ENCODE peak calls at places on chromosomes 1 and 21, in four cellular contexts. J is HepG2, X is SK-N-SH, C is GM12878. H is an unnamed sample.

GRCh38 chr21:26188422-26188821 is 17.9 kb upstream of the APP start:
- DNase-seq in X (no peak), C (no peak), J (no peak), H (no peak)

GRCh38 chr1:179146916-179147315 is 65.0 kb downstream of the TOR3A start:
- DNase-seq in X (no peak), C (no peak), J (no peak), H (no peak)

GRCh38 chr1:72623299-72623708 is 341.0 kb upstream of the NEGR1 start:
- DNase-seq in C (peak; percentile 3), J (peak; percentile 20), X (peak; percentile 30), H (peak; percentile 50)

GRCh38 chr1:32144033-32144432 is 35.4 kb upstream of the TXLNA start:
- DNase-seq in C (no peak), J (no peak), X (no peak), H (no peak)

GRCh38 chr1:17243274-17243673 is 5.6 kb upstream of the PADI3 start:
- DNase-seq in X (no peak), C (no peak), J (no peak), H (no peak)

GRCh38 chr21:21232320-21232719 is 234.1 kb downstream of the NCAM2 start:
- DNase-seq in J (no peak), X (peak; percentile 10), C (no peak), H (no peak)

GRCh38 chr1:183996396-183996795 is 41.1 kb downstream of the COLGALT2 start:
- DNase-seq in C (no peak), X (no peak), J (peak; percentile 88), H (no peak)

GRCh38 chr1:15950763-15951295 is 25.1 kb downstream of the ZBTB17 start:
- DNase-seq in C (no peak), X (no peak), J (no peak), H (no peak)

GRCh38 chr1:90835172-90835660 is 118.1 kb upstream of the BARHL2 start:
- DNase-seq in C (no peak), J (no peak), X (no peak), H (peak; percentile 71)

GRCh38 chr1:115175596-115175995 is 86.3 kb upstream of the TSPAN2 start:
- DNase-seq in C (no peak), J (no peak), X (no peak), H (no peak)

GRCh38 chr1:17886838-17887441 is 131.8 kb downstream of the ACTL8 start:
- DNase-seq in X (no peak), C (no peak), J (no peak), H (no peak)

GRCh38 chr1:213724640-213725536 is 262.9 kb upstream of the PROX1 start:
- DNase-seq in X (no peak), J (peak; percentile 31), C (no peak), H (no peak)

GRCh38 chr1:77632216-77632615 is 50.2 kb downstream of the ZZZ3 start:
- DNase-seq in J (no peak), C (no peak), X (no peak), H (no peak)

GRCh38 chr1:77489910-77490309 is 192.5 kb downstream of the ZZZ3 start:
- DNase-seq in J (no peak), C (no peak), X (no peak), H (no peak)

GRCh38 chr1:167627865-167628641 is 2.0 kb upstream of the RCSD1 start:
- DNase-seq in X (no peak), C (peak; percentile 89), J (peak; percentile 48), H (no peak)

GRCh38 chr1:59427155-59427554 is 130.3 kb downstream of the FGGY start:
- DNase-seq in J (no peak), X (no peak), C (no peak), H (no peak)

GRCh38 chr1:223713546-223714420 is 1.4 kb downstream of the CAPN2 start:
- DNase-seq in X (no peak), J (no peak), C (no peak), H (no peak)

GRCh38 chr21:32393677-32394001 is 827 bp upstream of the URB1 start:
- DNase-seq in X (no peak), C (no peak), J (no peak), H (no peak)

GRCh38 chr1:233294991-233295774 is at the start of gene PCNX2:
- DNase-seq in J (no peak), C (no peak), X (peak; percentile 86), H (no peak)

GRCh38 chr1:53946252-53947171 is at the start of gene LRRC42:
- DNase-seq in X (peak; percentile 99), J (no peak), C (no peak), H (peak; percentile 34)

GRCh38 chr1:83901547-83902155 is 97.3 kb downstream of the TTLL7 start:
- DNase-seq in C (no peak), J (peak; percentile 78), X (no peak), H (no peak)

GRCh38 chr1:230224101-230224927 is 157.3 kb downstream of the GALNT2 start:
- DNase-seq in C (no peak), J (no peak), X (no peak), H (no peak)

GRCh38 chr1:169148472-169149252 is 42.2 kb downstream of the ATP1B1 start:
- DNase-seq in C (no peak), J (peak; percentile 97), X (no peak), H (no peak)

GRCh38 chr1:50901872-50902271 is 58.2 kb downstream of the FAF1 start:
- DNase-seq in C (no peak), J (no peak), X (no peak), H (no peak)

GRCh38 chr1:230191079-230191478 is 124.0 kb downstream of the GALNT2 start:
- DNase-seq in X (no peak), C (no peak), J (no peak), H (no peak)

GRCh38 chr1:85406887-85407593 is 57.9 kb downstream of the DDAH1 start:
- DNase-seq in J (peak; percentile 69), X (no peak), C (no peak), H (no peak)

GRCh38 chr1:194150242-194150641 is 963.8 kb upstream of the B3GALT2 start:
- DNase-seq in X (no peak), C (no peak), J (no peak), H (no peak)

GRCh38 chr1:1406821-1407100 is 332 bp downstream of the MRPL20 start:
- DNase-seq in C (no peak), J (no peak), X (no peak), H (no peak)

GRCh38 chr1:28668191-28668955 is at the start of gene GMEB1:
- DNase-seq in X (peak; percentile 99), C (peak; percentile 34), J (peak; percentile 73), H (no peak)

GRCh38 chr1:28663871-28664470 is 4.6 kb upstream of the GMEB1 start:
- DNase-seq in X (no peak), J (no peak), C (no peak), H (no peak)

GRCh38 chr1:28666806-28667205 is 1.8 kb upstream of the GMEB1 start:
- DNase-seq in C (no peak), X (no peak), J (no peak), H (no peak)

GRCh38 chr1:28671254-28671780 is 2.7 kb downstream of the GMEB1 start:
- DNase-seq in C (no peak), J (no peak), X (no peak), H (no peak)

DNA sequence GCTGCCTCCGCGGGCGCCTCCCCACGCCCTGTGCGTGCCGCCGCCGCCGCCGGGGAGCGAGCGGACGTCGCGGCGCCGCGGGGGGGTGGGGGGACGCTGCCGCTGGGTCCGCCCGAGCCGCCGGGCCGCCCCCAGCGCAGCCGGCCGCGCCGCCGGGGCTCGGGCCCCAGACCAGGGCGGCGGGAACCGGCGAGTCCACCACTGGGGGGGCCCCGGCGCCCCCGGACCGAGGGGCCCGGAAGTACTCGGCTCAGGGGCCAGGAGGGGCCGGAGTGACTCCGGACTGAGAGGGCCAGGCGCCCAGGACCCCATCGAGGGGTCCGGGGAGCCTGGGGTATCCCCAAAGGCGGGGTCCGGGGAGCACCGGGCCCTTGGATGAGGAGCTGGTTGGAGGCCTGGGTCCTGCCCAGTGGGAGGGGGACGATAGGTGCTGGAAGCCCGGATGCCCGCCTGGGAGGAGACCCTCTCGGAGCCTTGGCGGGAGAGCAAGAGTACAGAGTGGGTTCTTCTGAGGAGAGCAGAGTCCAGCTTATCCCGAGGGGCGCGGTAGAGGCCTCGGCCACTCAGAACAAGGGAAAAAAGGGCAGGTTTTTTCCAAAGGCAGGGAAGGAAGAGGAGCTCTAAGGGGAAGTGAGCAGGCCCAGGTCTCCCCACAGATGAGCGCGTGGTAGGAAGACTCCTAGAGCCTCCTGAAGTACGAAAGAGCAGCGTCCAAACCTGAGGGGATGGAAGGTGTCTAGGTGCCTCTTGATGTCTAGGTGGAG is 554 bp downstream of the GMEB1 start:
- DNase-seq in X (no peak), J (peak; percentile 33), C (no peak), H (peak; percentile 78)
- H3K4me1 ChIP-seq in X (peaks cover 5% of the 10 kb centered on the region), J (peaks cover 34% of the 10 kb centered on the region), C (no peaks in the 10 kb centered on the region), H (no peaks in the 10 kb centered on the region)

GRCh38 chr1:43314233-43314632 is 13.5 kb downstream of the TIE1 start:
- DNase-seq in C (no peak), X (no peak), J (no peak), H (no peak)
- TF ChIP-seq TCF12 in C (no peak), X (no peak), J (no peak), H (no peak)

DNA sequence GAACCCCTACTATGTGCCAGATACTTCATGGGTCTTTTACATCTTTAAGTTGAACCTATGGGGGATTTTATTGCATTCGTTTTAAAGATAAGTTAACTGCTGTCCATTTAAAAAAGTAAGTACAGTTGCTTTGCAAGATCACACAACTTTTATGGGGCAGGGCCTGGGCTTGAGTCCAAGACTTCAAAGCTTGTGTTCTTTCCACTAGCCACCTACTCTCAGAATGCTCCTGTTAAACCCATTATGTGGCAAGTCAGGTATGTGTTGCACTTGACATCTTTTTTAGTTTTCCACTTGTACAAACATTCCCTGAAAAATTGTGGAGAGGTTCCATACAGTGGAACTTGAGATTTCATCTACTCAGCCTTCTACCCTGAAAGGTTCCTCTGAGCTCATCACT is 235.5 kb upstream of the SGIP1 start:
- DNase-seq in J (no peak), C (no peak), X (no peak), H (no peak)
- H3K4me1 ChIP-seq in J (peaks cover 7% of the 10 kb centered on the region), C (peaks cover 19% of the 10 kb centered on the region), X (peaks cover 6% of the 10 kb centered on the region), H (no peaks in the 10 kb centered on the region)

GRCh38 chr1:155909894-155910293 is 1.3 kb downstream of the RIT1 start:
- DNase-seq in C (no peak), X (no peak), J (no peak), H (no peak)

GRCh38 chr1:155912056-155912536 is 947 bp upstream of the RIT1 start:
- DNase-seq in J (no peak), C (no peak), X (no peak), H (no peak)

GRCh38 chr1:155911156-155912055 is at the start of gene RIT1:
- DNase-seq in J (peak; percentile 70), C (peak; percentile 69), X (peak; percentile 92), H (peak; percentile 62)

GRCh38 chr1:155910621-155911121 is 478 bp downstream of the RIT1 start:
- DNase-seq in J (no peak), C (no peak), X (peak; percentile 53), H (peak; percentile 55)

DNA sequence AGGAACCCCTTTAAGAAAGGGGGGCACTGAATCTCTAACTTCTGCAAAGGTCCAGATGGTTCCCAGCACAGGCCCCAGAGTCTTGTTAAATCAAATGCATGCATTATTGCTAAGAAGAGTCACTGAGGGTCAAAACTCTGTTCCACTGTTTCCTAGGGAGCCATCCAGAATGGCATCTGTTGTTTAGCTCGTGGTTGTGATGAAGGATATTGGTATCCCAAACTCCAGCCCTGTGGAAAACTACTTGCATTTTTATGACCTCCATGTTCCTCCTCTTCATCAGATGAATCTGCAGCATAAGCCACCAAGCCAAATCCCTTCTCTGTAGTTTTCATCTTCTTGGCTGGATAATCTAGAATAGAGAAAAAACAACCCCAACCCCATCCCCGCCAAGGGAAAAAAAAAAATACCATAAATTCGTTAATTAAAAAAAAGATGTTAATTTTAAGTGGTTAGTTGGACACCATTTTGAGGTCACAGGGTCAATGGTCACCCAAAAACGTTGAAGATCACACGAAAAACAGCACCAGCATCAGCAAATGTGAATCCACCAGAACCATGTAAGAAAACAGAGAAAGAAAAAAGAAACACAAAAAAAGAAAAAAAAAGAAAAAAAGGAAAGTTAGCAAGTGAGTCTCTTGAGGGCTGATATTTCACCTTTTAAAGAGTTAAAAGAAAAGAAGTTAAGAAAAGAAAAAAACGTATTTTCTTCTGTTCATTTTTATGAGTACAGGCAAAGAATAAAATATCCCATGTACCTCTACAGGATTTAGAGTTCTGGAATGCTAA is 3.0 kb upstream of the RIT1 start:
- DNase-seq in J (no peak), C (no peak), X (no peak), H (no peak)
- TF ChIP-seq TCF12 in J (no peak), C (no peak), X (no peak), H (no peak)